ENCODE peak calls at places on chromosomes 11 and 22, in seven cellular contexts. One of them, this sample, is unnamed.

GRCh38 chr11:6638437-6638836 is 17.2 kb downstream of the DCHS1 start:
- DNase-seq in activated CD4-positive, alpha-beta T cell treated with anti-CD3 and anti-CD28 coated beads, Interleukin-2, amount 50 U/mL, for 48 hours: no peak
- DNase-seq in CD8-positive, alpha-beta T cell: no peak
- DNase-seq in stimulated activated CD8-positive, alpha-beta memory T cell treated with anti-CD3 and anti-CD28 coated beads, Interleukin-4, amount 100 ng/mL, for 4 hours: no peak
- DNase-seq in GM23338: no peak
- DNase-seq in GM12865: no peak
- DNase-seq in activated T-cell treated with anti-CD3 and anti-CD28 coated beads, Interleukin-2, amount 50 U/mL, for 72 hours: no peak
- DNase-seq in this sample: no peak

GRCh38 chr22:25368271-25368670 is 148.8 kb downstream of the CRYBB2 start:
- DNase-seq in activated CD4-positive, alpha-beta T cell treated with anti-CD3 and anti-CD28 coated beads, Interleukin-2, amount 50 U/mL, for 48 hours: no peak
- DNase-seq in CD8-positive, alpha-beta T cell: no peak
- DNase-seq in stimulated activated CD8-positive, alpha-beta memory T cell treated with anti-CD3 and anti-CD28 coated beads, Interleukin-4, amount 100 ng/mL, for 4 hours: no peak
- DNase-seq in GM23338: no peak
- DNase-seq in GM12865: no peak
- DNase-seq in activated T-cell treated with anti-CD3 and anti-CD28 coated beads, Interleukin-2, amount 50 U/mL, for 72 hours: no peak
- DNase-seq in this sample: no peak

GRCh38 chr11:126791991-126792390 is 208.6 kb downstream of the KIRREL3 start:
- DNase-seq in activated CD4-positive, alpha-beta T cell treated with anti-CD3 and anti-CD28 coated beads, Interleukin-2, amount 50 U/mL, for 48 hours: no peak
- DNase-seq in CD8-positive, alpha-beta T cell: no peak
- DNase-seq in stimulated activated CD8-positive, alpha-beta memory T cell treated with anti-CD3 and anti-CD28 coated beads, Interleukin-4, amount 100 ng/mL, for 4 hours: no peak
- DNase-seq in GM23338: no peak
- DNase-seq in GM12865: no peak
- DNase-seq in activated T-cell treated with anti-CD3 and anti-CD28 coated beads, Interleukin-2, amount 50 U/mL, for 72 hours: no peak
- DNase-seq in this sample: no peak

GRCh38 chr11:131498631-131499053 is 128.2 kb downstream of the NTM start:
- DNase-seq in activated CD4-positive, alpha-beta T cell treated with anti-CD3 and anti-CD28 coated beads, Interleukin-2, amount 50 U/mL, for 48 hours: no peak
- DNase-seq in CD8-positive, alpha-beta T cell: no peak
- DNase-seq in stimulated activated CD8-positive, alpha-beta memory T cell treated with anti-CD3 and anti-CD28 coated beads, Interleukin-4, amount 100 ng/mL, for 4 hours: no peak
- DNase-seq in GM23338: peak
- DNase-seq in GM12865: no peak
- DNase-seq in activated T-cell treated with anti-CD3 and anti-CD28 coated beads, Interleukin-2, amount 50 U/mL, for 72 hours: no peak
- DNase-seq in this sample: no peak

GRCh38 chr22:40979198-40979597 is 28.0 kb downstream of the RBX1 start:
- DNase-seq in activated CD4-positive, alpha-beta T cell treated with anti-CD3 and anti-CD28 coated beads, Interleukin-2, amount 50 U/mL, for 48 hours: no peak
- DNase-seq in CD8-positive, alpha-beta T cell: no peak
- DNase-seq in stimulated activated CD8-positive, alpha-beta memory T cell treated with anti-CD3 and anti-CD28 coated beads, Interleukin-4, amount 100 ng/mL, for 4 hours: no peak
- DNase-seq in GM23338: no peak
- DNase-seq in GM12865: no peak
- DNase-seq in activated T-cell treated with anti-CD3 and anti-CD28 coated beads, Interleukin-2, amount 50 U/mL, for 72 hours: no peak
- DNase-seq in this sample: no peak

GRCh38 chr22:43862074-43862881 is at the start of gene SULT4A1:
- DNase-seq in activated CD4-positive, alpha-beta T cell treated with anti-CD3 and anti-CD28 coated beads, Interleukin-2, amount 50 U/mL, for 48 hours: no peak
- DNase-seq in CD8-positive, alpha-beta T cell: no peak
- DNase-seq in stimulated activated CD8-positive, alpha-beta memory T cell treated with anti-CD3 and anti-CD28 coated beads, Interleukin-4, amount 100 ng/mL, for 4 hours: no peak
- DNase-seq in GM23338: peak
- DNase-seq in GM12865: no peak
- DNase-seq in activated T-cell treated with anti-CD3 and anti-CD28 coated beads, Interleukin-2, amount 50 U/mL, for 72 hours: no peak
- DNase-seq in this sample: no peak

GRCh38 chr22:36913431-36914382 is at the start of gene CSF2RB:
- DNase-seq in activated CD4-positive, alpha-beta T cell treated with anti-CD3 and anti-CD28 coated beads, Interleukin-2, amount 50 U/mL, for 48 hours: no peak
- DNase-seq in CD8-positive, alpha-beta T cell: no peak
- DNase-seq in stimulated activated CD8-positive, alpha-beta memory T cell treated with anti-CD3 and anti-CD28 coated beads, Interleukin-4, amount 100 ng/mL, for 4 hours: no peak
- DNase-seq in GM23338: no peak
- DNase-seq in GM12865: peak
- DNase-seq in activated T-cell treated with anti-CD3 and anti-CD28 coated beads, Interleukin-2, amount 50 U/mL, for 72 hours: no peak
- DNase-seq in this sample: peak

GRCh38 chr22:45997775-45998637 is 21.0 kb upstream of the WNT7B start:
- DNase-seq in activated CD4-positive, alpha-beta T cell treated with anti-CD3 and anti-CD28 coated beads, Interleukin-2, amount 50 U/mL, for 48 hours: no peak
- DNase-seq in CD8-positive, alpha-beta T cell: no peak
- DNase-seq in stimulated activated CD8-positive, alpha-beta memory T cell treated with anti-CD3 and anti-CD28 coated beads, Interleukin-4, amount 100 ng/mL, for 4 hours: no peak
- DNase-seq in GM23338: no peak
- DNase-seq in GM12865: no peak
- DNase-seq in activated T-cell treated with anti-CD3 and anti-CD28 coated beads, Interleukin-2, amount 50 U/mL, for 72 hours: no peak
- DNase-seq in this sample: no peak

GRCh38 chr11:114166897-114167323 is 107.4 kb downstream of the ZBTB16 start:
- DNase-seq in activated CD4-positive, alpha-beta T cell treated with anti-CD3 and anti-CD28 coated beads, Interleukin-2, amount 50 U/mL, for 48 hours: no peak
- DNase-seq in CD8-positive, alpha-beta T cell: no peak
- DNase-seq in stimulated activated CD8-positive, alpha-beta memory T cell treated with anti-CD3 and anti-CD28 coated beads, Interleukin-4, amount 100 ng/mL, for 4 hours: no peak
- DNase-seq in GM23338: no peak
- DNase-seq in GM12865: no peak
- DNase-seq in activated T-cell treated with anti-CD3 and anti-CD28 coated beads, Interleukin-2, amount 50 U/mL, for 72 hours: no peak
- DNase-seq in this sample: no peak

This sample was measured in GM13977.